ENCODE peak calls at places on chromosomes 5 and 9, in four cellular contexts. D is astrocyte of the cerebellum; N is NCI-H510A; K is activated CD4-positive, alpha-beta T cell treated with anti-CD3 and anti-CD28 coated beads, Interleukin-2, amount 50 U/mL, for 1 hour. P is an unnamed sample.
A peak's percentile ranks its signal among the peaks of the same experiment; 100 is the strongest.

GRCh38 chr9:121658166-121658565 is 6.7 kb downstream of the DAB2IP start:
- DNase-seq in N (no peak), D (no peak), K (no peak), P (no peak)

GRCh38 chr9:85666086-85666485 is 75.7 kb downstream of the AGTPBP1 start:
- DNase-seq in D (no peak), K (no peak), N (no peak), P (no peak)

GRCh38 chr5:148794729-148795590 is 31.5 kb upstream of the ADRB2 start:
- DNase-seq in D (peak; percentile 19), N (no peak), K (no peak), P (no peak)

GRCh38 chr5:114447084-114447773 is 85.4 kb downstream of the KCNN2 start:
- DNase-seq in D (no peak), K (no peak), N (no peak), P (no peak)

GRCh38 chr5:14501353-14502162 is 80.0 kb upstream of the OTULINL start:
- DNase-seq in N (no peak), K (no peak), D (no peak), P (no peak)

GRCh38 chr5:178261666-178262600 is 29.3 kb upstream of the PHYKPL start:
- DNase-seq in K (no peak), D (no peak), N (no peak), P (no peak)

GRCh38 chr5:90384389-90384788 is 25.2 kb downstream of the CETN3 start:
- DNase-seq in D (no peak), N (no peak), K (no peak), P (no peak)

GRCh38 chr5:27020965-27021364 is 17.4 kb downstream of the CDH9 start:
- DNase-seq in D (peak; percentile 31), K (no peak), N (no peak), P (no peak)

GRCh38 chr5:179422840-179423523 is 77.7 kb upstream of the ADAMTS2 start:
- DNase-seq in K (no peak), D (no peak), N (no peak), P (no peak)

GRCh38 chr5:149799119-149799623 is 69.1 kb downstream of the PPARGC1B start:
- DNase-seq in N (peak; percentile 35), D (peak; percentile 22), K (no peak), P (no peak)

GRCh38 chr5:76649140-76649539 is 25.9 kb upstream of the F2RL2 start:
- DNase-seq in K (no peak), N (no peak), D (no peak), P (no peak)

GRCh38 chr9:81609782-81610738 is 79.3 kb downstream of the TLE1 start:
- DNase-seq in N (no peak), K (no peak), D (no peak), P (no peak)

GRCh38 chr9:114371986-114372917 is 15.5 kb downstream of the AKNA start:
- DNase-seq in N (no peak), D (no peak), K (peak; percentile 34), P (no peak)

GRCh38 chr5:169696621-169697517 is 59.8 kb downstream of the DOCK2 start:
- DNase-seq in N (no peak), D (no peak), K (no peak), P (no peak)

GRCh38 chr5:149238540-149238939 is 33.1 kb upstream of the AFAP1L1 start:
- DNase-seq in K (no peak), D (no peak), N (no peak), P (no peak)

GRCh38 chr9:96136992-96137665 is 164.8 kb downstream of the HSD17B3 start:
- DNase-seq in D (peak; percentile 53), K (no peak), N (no peak), P (no peak)

GRCh38 chr9:70427161-70427945 is 12.9 kb upstream of the KLF9 start:
- DNase-seq in D (no peak), N (no peak), K (no peak), P (no peak)

GRCh38 chr5:165448773-165449172 is 1943.4 kb downstream of the MAT2B start:
- DNase-seq in D (no peak), N (no peak), K (no peak), P (no peak)